ENCODE peak calls at places on chromosomes 5 and 9, in eight cellular contexts. One of them, this sample, is unnamed.

GRCh38 chr9:92726971-92727715 is 37.5 kb downstream of the BICD2 start:
- DNase-seq in A549: no peak
- DNase-seq in CD8-positive, alpha-beta T cell: no peak
- DNase-seq in ELF-1: peak; percentile 96
- DNase-seq in fibroblast of gingiva: no peak
- DNase-seq in activated T-helper 2 cell treated with anti-CD3 and anti-CD28 coated beads, Interferon-gamma antibody, Interleukin-2, Interleukin-4, amounts not matched to agents 10 μg/mL and 5 μg/mL and 100 μg/mL, durations not matched to agents 14 hours and 24 hours and 36 hours: no peak
- DNase-seq in activated T-helper 1 cell treated with Interleukin-2 at 50 U/mL for 16 hours: no peak
- DNase-seq in A172: no peak
- DNase-seq in this sample: peak; percentile 29

GRCh38 chr9:86638109-86638508 is 283.9 kb upstream of the TUT7 start:
- DNase-seq in ELF-1: peak; percentile 51
- DNase-seq in CD8-positive, alpha-beta T cell: no peak
- DNase-seq in activated T-helper 1 cell treated with Interleukin-2 at 50 U/mL for 16 hours: no peak
- DNase-seq in activated T-helper 2 cell treated with anti-CD3 and anti-CD28 coated beads, Interferon-gamma antibody, Interleukin-2, Interleukin-4, amounts not matched to agents 10 μg/mL and 5 μg/mL and 100 μg/mL, durations not matched to agents 14 hours and 24 hours and 36 hours: no peak
- DNase-seq in fibroblast of gingiva: no peak
- DNase-seq in A172: no peak
- DNase-seq in A549: no peak
- DNase-seq in this sample: no peak

GRCh38 chr5:79922626-79923025 is 68.4 kb downstream of the MTX3 start:
- DNase-seq in fibroblast of gingiva: no peak
- DNase-seq in ELF-1: no peak
- DNase-seq in activated T-helper 1 cell treated with Interleukin-2 at 50 U/mL for 16 hours: no peak
- DNase-seq in CD8-positive, alpha-beta T cell: no peak
- DNase-seq in A549: no peak
- DNase-seq in A172: no peak
- DNase-seq in activated T-helper 2 cell treated with anti-CD3 and anti-CD28 coated beads, Interferon-gamma antibody, Interleukin-2, Interleukin-4, amounts not matched to agents 10 μg/mL and 5 μg/mL and 100 μg/mL, durations not matched to agents 14 hours and 24 hours and 36 hours: no peak
- DNase-seq in this sample: no peak

GRCh38 chr9:95505676-95506437 is 10.9 kb downstream of the PTCH1 start:
- DNase-seq in CD8-positive, alpha-beta T cell: peak; percentile 15
- DNase-seq in activated T-helper 1 cell treated with Interleukin-2 at 50 U/mL for 16 hours: no peak
- DNase-seq in fibroblast of gingiva: peak; percentile 33
- DNase-seq in A172: no peak
- DNase-seq in activated T-helper 2 cell treated with anti-CD3 and anti-CD28 coated beads, Interferon-gamma antibody, Interleukin-2, Interleukin-4, amounts not matched to agents 10 μg/mL and 5 μg/mL and 100 μg/mL, durations not matched to agents 14 hours and 24 hours and 36 hours: no peak
- DNase-seq in ELF-1: peak; percentile 62
- DNase-seq in A549: peak; percentile 42
- DNase-seq in this sample: peak; percentile 92

GRCh38 chr5:153445875-153446567 is 44.4 kb upstream of the GRIA1 start:
- DNase-seq in CD8-positive, alpha-beta T cell: no peak
- DNase-seq in A172: no peak
- DNase-seq in ELF-1: no peak
- DNase-seq in activated T-helper 1 cell treated with Interleukin-2 at 50 U/mL for 16 hours: no peak
- DNase-seq in A549: no peak
- DNase-seq in fibroblast of gingiva: peak; percentile 4
- DNase-seq in activated T-helper 2 cell treated with anti-CD3 and anti-CD28 coated beads, Interferon-gamma antibody, Interleukin-2, Interleukin-4, amounts not matched to agents 10 μg/mL and 5 μg/mL and 100 μg/mL, durations not matched to agents 14 hours and 24 hours and 36 hours: no peak
- DNase-seq in this sample: no peak

GRCh38 chr9:121362813-121363585 is 7.1 kb downstream of the STOM start:
- DNase-seq in A172: peak; percentile 89
- DNase-seq in fibroblast of gingiva: peak; percentile 80
- DNase-seq in activated T-helper 1 cell treated with Interleukin-2 at 50 U/mL for 16 hours: no peak
- DNase-seq in A549: no peak
- DNase-seq in CD8-positive, alpha-beta T cell: no peak
- DNase-seq in ELF-1: no peak
- DNase-seq in activated T-helper 2 cell treated with anti-CD3 and anti-CD28 coated beads, Interferon-gamma antibody, Interleukin-2, Interleukin-4, amounts not matched to agents 10 μg/mL and 5 μg/mL and 100 μg/mL, durations not matched to agents 14 hours and 24 hours and 36 hours: no peak
- DNase-seq in this sample: no peak

GRCh38 chr9:118162711-118163110 is 458.5 kb downstream of the TLR4 start:
- DNase-seq in A549: no peak
- DNase-seq in A172: no peak
- DNase-seq in activated T-helper 1 cell treated with Interleukin-2 at 50 U/mL for 16 hours: no peak
- DNase-seq in activated T-helper 2 cell treated with anti-CD3 and anti-CD28 coated beads, Interferon-gamma antibody, Interleukin-2, Interleukin-4, amounts not matched to agents 10 μg/mL and 5 μg/mL and 100 μg/mL, durations not matched to agents 14 hours and 24 hours and 36 hours: no peak
- DNase-seq in CD8-positive, alpha-beta T cell: no peak
- DNase-seq in fibroblast of gingiva: no peak
- DNase-seq in ELF-1: no peak
- DNase-seq in this sample: no peak

GRCh38 chr9:93307468-93308157 is 123.7 kb downstream of the WNK2 start:
- DNase-seq in ELF-1: peak; percentile 27
- DNase-seq in activated T-helper 2 cell treated with anti-CD3 and anti-CD28 coated beads, Interferon-gamma antibody, Interleukin-2, Interleukin-4, amounts not matched to agents 10 μg/mL and 5 μg/mL and 100 μg/mL, durations not matched to agents 14 hours and 24 hours and 36 hours: no peak
- DNase-seq in A549: no peak
- DNase-seq in A172: no peak
- DNase-seq in CD8-positive, alpha-beta T cell: no peak
- DNase-seq in activated T-helper 1 cell treated with Interleukin-2 at 50 U/mL for 16 hours: no peak
- DNase-seq in fibroblast of gingiva: no peak
- DNase-seq in this sample: peak; percentile 52